ENCODE peak calls at places on chromosome 2, in five cellular contexts. Y, K, X, U and M are unnamed samples.

GRCh38 chr2:177165731-177166711 is 46.6 kb upstream of the HNRNPA3 start:
- DNase-seq in X (no peak), Y (no peak), U (peak), K (no peak), M (no peak)

GRCh38 chr2:144703852-144704324 is 184.0 kb upstream of the ZEB2 start:
- DNase-seq in U (no peak), Y (no peak), K (peak), X (no peak), M (peak)

GRCh38 chr2:223306371-223306770 is 254.4 kb downstream of the KCNE4 start:
- DNase-seq in U (peak), Y (no peak), X (no peak), K (peak), M (no peak)

GRCh38 chr2:2698182-2699116 is 367.4 kb upstream of the MYT1L start:
- DNase-seq in X (no peak), U (peak), K (no peak), Y (no peak), M (no peak)

GRCh38 chr2:105307146-105307545 is 22.4 kb downstream of the TGFBRAP1 start:
- DNase-seq in U (no peak), K (no peak), X (no peak), Y (no peak), M (no peak)

GRCh38 chr2:158214431-158214830 is 112.8 kb downstream of the UPP2 start:
- DNase-seq in Y (no peak), U (no peak), K (no peak), X (no peak), M (no peak)

GRCh38 chr2:67851946-67852345 is 210.9 kb downstream of the C1D start:
- DNase-seq in U (no peak), X (no peak), K (no peak), Y (no peak), M (no peak)

GRCh38 chr2:159737292-159737916 is 25.1 kb downstream of the MARCHF7 start:
- DNase-seq in X (no peak), Y (no peak), K (no peak), U (no peak), M (no peak)

GRCh38 chr2:175947073-175947472 is 55.0 kb downstream of the LNPK start:
- DNase-seq in K (no peak), Y (no peak), X (no peak), U (no peak), M (no peak)

GRCh38 chr2:17638181-17638743 is 97.8 kb downstream of the VSNL1 start:
- DNase-seq in Y (no peak), U (no peak), K (no peak), X (no peak), M (no peak)

GRCh38 chr2:140383781-140384180 is 1603.6 kb upstream of the NXPH2 start:
- DNase-seq in Y (no peak), U (no peak), X (no peak), K (no peak), M (no peak)

GRCh38 chr2:189255711-189256110 is 76.2 kb upstream of the COL5A2 start:
- DNase-seq in K (no peak), U (no peak), Y (no peak), X (no peak), M (no peak)

GRCh38 chr2:191950132-191950885 is 103.4 kb upstream of the CAVIN2 start:
- DNase-seq in Y (no peak), X (no peak), U (no peak), K (no peak), M (no peak)

GRCh38 chr2:105787376-105788318 is 42.9 kb downstream of the NCK2 start:
- DNase-seq in Y (no peak), U (no peak), X (no peak), K (no peak), M (no peak)

GRCh38 chr2:95332036-95332435 is 34.9 kb downstream of the KCNIP3 start:
- DNase-seq in Y (no peak), U (no peak), X (peak), K (no peak), M (no peak)

GRCh38 chr2:237725661-237726060 is 72.9 kb upstream of the RBM44 start:
- DNase-seq in X (no peak), U (no peak), Y (no peak), K (no peak), M (no peak)